ENCODE peak calls at places on chromosomes 16 and 17, in four cellular contexts. C is IMR-90, P is mesendoderm, W is H9. L is an unnamed sample.

GRCh38 chr17:14813649-14814048 is 451.5 kb downstream of the PMP22 start:
- DNase-seq in C (no peak), P (peak; percentile 85), W (peak; percentile 92), L (no peak)

GRCh38 chr16:27232061-27232841 is 28.9 kb downstream of the KDM8 start:
- DNase-seq in C (no peak), P (no peak), W (no peak), L (no peak)

GRCh38 chr16:22189473-22190168 is 16.5 kb upstream of the EEF2K start:
- DNase-seq in C (peak; percentile 16), P (no peak), W (peak; percentile 48), L (no peak)

GRCh38 chr16:46812781-46813555 is 18.0 kb downstream of the C16orf87 start:
- DNase-seq in C (no peak), P (no peak), W (no peak), L (no peak)

GRCh38 chr17:76036497-76037380 is 9.6 kb upstream of the EVPL start:
- DNase-seq in C (peak; percentile 17), P (no peak), W (no peak), L (no peak)

GRCh38 chr17:63826468-63827001 is 696 bp upstream of the PSMC5 start:
- DNase-seq in C (peak; percentile 41), P (peak; percentile 67), W (no peak), L (no peak)

GRCh38 chr17:77316191-77316641 is 175.4 kb downstream of the SEC14L1 start:
- DNase-seq in C (peak; percentile 77), P (peak; percentile 91), W (peak; percentile 80), L (no peak)

GRCh38 chr17:3558603-3559269 is 1.1 kb upstream of the TRPV3 start:
- DNase-seq in C (peak; percentile 92), P (no peak), W (peak; percentile 55), L (no peak)

GRCh38 chr16:11133344-11133921 is 122.6 kb downstream of the SOCS1 start:
- DNase-seq in C (peak; percentile 96), P (peak; percentile 72), W (peak; percentile 24), L (no peak)

GRCh38 chr17:66414528-66415175 is 112.2 kb downstream of the PRKCA start:
- DNase-seq in C (no peak), P (no peak), W (no peak), L (no peak)

GRCh38 chr17:51585514-51586104 is 325.3 kb downstream of the UTP18 start:
- DNase-seq in C (no peak), P (peak; percentile 64), W (peak; percentile 75), L (peak; percentile 18)

GRCh38 chr16:67190041-67190440 is at the start of gene EXOC3L1:
- DNase-seq in C (no peak), P (peak; percentile 54), W (no peak), L (no peak)

GRCh38 chr16:14456793-14457481 is 173.1 kb downstream of the PARN start:
- DNase-seq in C (peak; percentile 29), P (no peak), W (no peak), L (no peak)

GRCh38 chr17:30477758-30478115 is 529 bp downstream of the GOSR1 start:
- DNase-seq in C (peak; percentile 19), P (peak; percentile 51), W (no peak), L (no peak)

GRCh38 chr17:20228410-20228809 is 219.3 kb downstream of the SPECC1 start:
- DNase-seq in C (no peak), P (no peak), W (no peak), L (no peak)

GRCh38 chr16:70706948-70707465 is 21.2 kb upstream of the MTSS2 start:
- DNase-seq in C (peak; percentile 91), P (no peak), W (no peak), L (no peak)

GRCh38 chr17:39548494-39548893 is 59.2 kb downstream of the NEUROD2 start:
- DNase-seq in C (no peak), P (no peak), W (no peak), L (no peak)

GRCh38 chr17:45646288-45646988 is 137.7 kb upstream of the CRHR1 start:
- DNase-seq in C (no peak), P (no peak), W (peak; percentile 30), L (no peak)

GRCh38 chr17:36979585-36979941 is 30.8 kb downstream of the AATF start:
- DNase-seq in C (no peak), P (no peak), W (no peak), L (no peak)

GRCh38 chr17:1779571-1780074 is 17.8 kb downstream of the SERPINF1 start:
- DNase-seq in C (peak; percentile 95), P (no peak), W (no peak), L (no peak)

GRCh38 chr16:4909825-4910224 is 27.1 kb downstream of the PPL start:
- DNase-seq in C (no peak), P (no peak), W (no peak), L (no peak)

GRCh38 chr17:47820023-47820789 is 1.4 kb downstream of the OSBPL7 start:
- DNase-seq in C (no peak), P (no peak), W (no peak), L (no peak)

GRCh38 chr17:77453613-77454559 is 313.1 kb downstream of the SEC14L1 start:
- DNase-seq in C (no peak), P (peak; percentile 34), W (no peak), L (no peak)

GRCh38 chr16:25140459-25140858 is 28.9 kb downstream of the LCMT1 start:
- DNase-seq in C (peak; percentile 14), P (peak; percentile 63), W (no peak), L (no peak)

GRCh38 chr17:57655564-57655963 is 89.5 kb downstream of the CCDC182 start:
- DNase-seq in C (no peak), P (no peak), W (no peak), L (no peak)

GRCh38 chr16:27977966-27978365 is 85.5 kb downstream of the GSG1L start:
- DNase-seq in C (peak; percentile 40), P (no peak), W (no peak), L (no peak)

GRCh38 chr16:56012479-56012811 is 137.3 kb upstream of the CES5A start:
- DNase-seq in C (no peak), P (no peak), W (no peak), L (no peak)

GRCh38 chr17:79007504-79008381 is 1.8 kb downstream of the CANT1 start:
- DNase-seq in C (no peak), P (no peak), W (no peak), L (no peak)

GRCh38 chr16:27363797-27364196 is 38.2 kb upstream of the IL21R start:
- DNase-seq in C (no peak), P (no peak), W (no peak), L (no peak)

GRCh38 chr16:66269631-66270332 is 96.7 kb upstream of the CDH5 start:
- DNase-seq in C (no peak), P (peak; percentile 82), W (peak; percentile 47), L (no peak)

GRCh38 chr17:31476525-31477416 is 85.3 kb downstream of the RAB11FIP4 start:
- DNase-seq in C (no peak), P (no peak), W (no peak), L (no peak)

GRCh38 chr17:64040201-64040600 is 19.8 kb upstream of the ICAM2 start:
- DNase-seq in C (no peak), P (no peak), W (no peak), L (no peak)

GRCh38 chr16:69918241-69918640 is 32.9 kb upstream of the CLEC18A start:
- DNase-seq in C (peak; percentile 18), P (no peak), W (no peak), L (no peak)

GRCh38 chr17:43533699-43534098 is 12.4 kb downstream of the ETV4 start:
- DNase-seq in C (no peak), P (no peak), W (no peak), L (no peak)

DNA sequence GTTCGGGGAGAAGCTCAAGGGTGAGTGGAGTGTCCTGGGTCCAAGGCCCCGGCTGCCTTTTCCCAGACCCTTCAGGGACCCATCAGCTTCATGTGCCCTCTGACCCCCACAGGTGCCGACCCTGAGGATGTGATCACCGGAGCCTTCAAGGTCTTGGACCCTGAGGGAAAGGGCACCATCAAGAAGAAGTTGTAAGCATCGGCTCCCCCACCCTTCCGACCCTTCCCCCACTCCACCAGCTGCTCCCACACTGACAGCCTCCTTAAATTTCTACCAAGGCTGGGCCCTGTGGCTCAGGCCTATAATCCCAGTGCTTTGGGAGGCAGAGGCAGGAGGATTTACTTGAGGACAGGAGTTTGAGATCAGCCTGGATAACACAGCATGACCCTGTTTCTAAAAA is 1.9 kb downstream of the MYL11 start:
- DNase-seq in C (no peak), P (no peak), W (no peak), L (no peak)
- H2BK15ac ChIP-seq in C (no peak overlapping the region), P (no peak overlapping the region), W (no peak overlapping the region), L (peak overlapping the region; percentile 88)

DNA sequence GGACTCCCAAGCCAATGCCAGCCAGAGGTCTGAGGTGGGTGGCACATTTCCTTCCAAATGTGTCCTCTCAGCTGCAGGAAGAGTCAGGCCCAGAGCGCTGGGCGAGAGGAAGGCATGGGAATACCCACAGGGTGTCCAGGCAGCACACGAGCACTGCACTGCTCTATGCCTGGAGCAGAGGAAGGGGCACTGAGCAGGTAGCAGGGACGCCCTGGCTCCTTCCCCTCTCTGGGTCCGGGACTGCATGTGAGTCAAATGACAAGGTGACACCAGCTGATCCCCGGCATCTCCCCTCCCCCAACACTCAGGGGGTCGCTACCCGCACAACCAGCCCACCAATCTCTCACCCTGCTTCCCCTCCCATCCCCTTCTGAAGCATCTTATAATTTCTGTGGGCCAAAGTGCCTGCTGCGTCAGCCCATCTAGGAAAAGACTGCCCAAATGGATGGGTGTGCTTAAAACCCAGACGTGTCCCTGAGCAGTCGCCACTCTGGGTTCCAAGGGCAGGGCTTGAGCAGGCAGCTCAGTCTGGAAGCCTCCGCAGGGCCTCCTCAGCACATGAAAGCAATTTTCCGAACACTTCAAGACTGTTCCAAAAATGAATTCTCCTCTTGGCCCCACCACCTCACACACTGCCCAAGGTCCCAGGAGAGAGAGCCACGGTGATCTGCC is 12.0 kb upstream of the BCAR1 start:
- DNase-seq in C (no peak), P (no peak), W (peak; percentile 27), L (no peak)
- H2BK15ac ChIP-seq in C (peak overlapping the region; percentile 40), P (no peak overlapping the region), W (no peak overlapping the region), L (no peak overlapping the region)

DNA sequence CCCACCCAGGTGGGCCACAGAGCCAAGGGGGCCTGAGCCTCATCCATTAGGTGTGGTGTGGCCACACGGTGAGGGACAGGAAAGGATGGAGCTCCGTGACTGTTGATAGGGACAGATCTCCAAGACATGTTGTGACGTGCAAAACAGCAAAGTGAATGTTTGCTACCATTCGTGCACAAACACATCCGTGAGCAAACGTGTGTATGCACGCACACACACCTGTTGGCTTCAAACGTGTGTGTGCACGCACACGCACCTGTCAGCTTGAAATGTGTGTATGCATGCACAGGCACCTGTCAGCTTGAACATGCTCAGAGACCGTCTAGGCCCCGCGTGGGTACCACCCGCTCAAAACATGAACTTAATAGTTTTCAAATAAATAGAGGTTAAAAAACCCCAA is 46.6 kb downstream of the ZDHHC7 start:
- DNase-seq in C (no peak), P (no peak), W (no peak), L (no peak)
- H2BK15ac ChIP-seq in C (no peak overlapping the region), P (no peak overlapping the region), W (no peak overlapping the region), L (no peak overlapping the region)

DNA sequence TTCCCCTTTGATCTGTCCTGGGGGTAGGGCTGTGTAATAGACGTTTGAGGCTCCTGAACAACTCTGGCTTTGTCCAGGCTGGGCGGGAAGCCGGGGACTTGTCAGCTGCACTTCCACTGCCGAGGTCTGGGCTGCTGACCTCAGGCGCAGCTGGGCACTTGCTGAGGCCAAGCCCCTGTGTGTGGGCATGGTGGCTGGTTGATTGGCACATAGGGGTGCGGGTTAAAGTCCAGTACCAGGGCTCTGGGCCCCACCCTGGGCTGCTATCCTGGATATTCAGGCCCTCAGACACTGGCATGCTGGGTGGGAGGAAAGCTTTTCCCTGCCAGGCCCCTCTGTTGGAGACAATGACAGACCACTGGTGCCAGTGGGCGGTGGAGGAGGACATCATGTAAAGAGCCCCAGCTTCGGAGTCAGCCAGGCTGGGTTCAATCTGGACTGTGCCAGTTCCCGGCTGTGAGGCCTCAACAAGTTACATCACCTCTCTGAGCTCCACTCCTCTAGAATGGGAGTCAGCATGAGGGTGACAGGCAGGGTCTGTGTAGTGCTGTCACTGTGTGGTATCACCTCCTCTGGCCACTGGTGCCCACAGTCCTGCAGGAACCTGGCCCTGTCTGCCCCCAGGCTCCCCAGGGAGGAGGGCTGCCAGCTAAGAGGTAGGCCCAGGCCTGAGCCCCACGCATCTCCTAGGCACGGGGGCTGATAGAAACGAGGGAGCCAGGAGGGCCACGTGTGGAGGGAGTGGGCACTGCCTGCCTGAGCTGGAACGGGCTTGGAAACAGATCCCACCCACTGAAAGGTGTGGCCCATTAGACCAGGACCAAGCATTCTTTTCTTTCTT is 42.5 kb downstream of the PSME3IP1 start:
- DNase-seq in C (no peak), P (no peak), W (no peak), L (no peak)
- H2BK15ac ChIP-seq in C (no peak overlapping the region), P (no peak overlapping the region), W (no peak overlapping the region), L (no peak overlapping the region)

L was measured in neuronal stem cell.